ENCODE peak calls at places on chromosomes 2 and 18, in eight cellular contexts. S is neuronal stem cell; Z is GDM1; X is stimulated activated CD4-positive, alpha-beta T cell treated with anti-CD3 and anti-CD28 coated beads, Interleukin-2, amount 100 ng/mL, for 24 hours; E is activated T-helper 1 cell treated with anti-CD3 and anti-CD28 coated beads, Interleukin-12 subunit alpha, Interleukin-12 subunit beta, Interleukin-2, Interleukin-4 antibody, amounts not matched to agents 30 ng/mL and 10 ng/mL and 1 ng/mL, durations not matched to agents 14 hours and 24 hours and 36 hours; K is activated CD4-positive, alpha-beta T cell treated with anti-CD3 and anti-CD28 coated beads for 24 hours; H is omental fat pad; L is mesothelial cell of epicardium. O is an unnamed sample.
A peak's percentile ranks its signal among the peaks of the same experiment; 100 is the strongest.

GRCh38 chr2:171893824-171894611 is at the start of gene SLC25A12:
- DNase-seq in E (peak; percentile 71), L (peak; percentile 68), X (peak; percentile 76), H (peak; percentile 41), Z (peak; percentile 81), K (peak; percentile 50), S (peak; percentile 74), O (peak; percentile 62)

GRCh38 chr18:48676756-48677368 is 138.0 kb downstream of the CTIF start:
- DNase-seq in Z (peak; percentile 45), S (peak; percentile 62), E (peak; percentile 42), H (peak; percentile 72), K (peak; percentile 50), L (peak; percentile 67), X (peak; percentile 74), O (peak; percentile 61)

GRCh38 chr2:234334146-234334545 is 162.7 kb downstream of the ARL4C start:
- DNase-seq in H (no peak), L (no peak), X (no peak), S (no peak), E (no peak), K (no peak), Z (no peak), O (no peak)

GRCh38 chr2:160868891-160869290 is 291.3 kb upstream of the TANK start:
- DNase-seq in K (no peak), Z (no peak), S (no peak), L (no peak), E (no peak), X (no peak), H (no peak), O (no peak)

GRCh38 chr2:2127474-2127873 is 203.6 kb downstream of the MYT1L start:
- DNase-seq in X (no peak), S (no peak), K (no peak), Z (no peak), L (no peak), E (no peak), H (no peak), O (no peak)

GRCh38 chr2:167787562-167787961 is 459.8 kb downstream of the STK39 start:
- DNase-seq in Z (no peak), K (no peak), E (no peak), S (no peak), X (no peak), L (no peak), H (no peak), O (no peak)

GRCh38 chr2:241796610-241797138 is 12.3 kb upstream of the NEU4 start:
- DNase-seq in H (no peak), X (no peak), E (no peak), L (no peak), S (no peak), Z (no peak), K (no peak), O (no peak)

GRCh38 chr2:25376750-25377621 is 35.3 kb upstream of the DNMT3A start:
- DNase-seq in L (peak; percentile 79), S (peak; percentile 79), Z (peak; percentile 90), K (peak; percentile 87), H (peak; percentile 63), E (peak; percentile 92), X (peak; percentile 92), O (peak; percentile 59)

GRCh38 chr2:112216158-112216557 is 38.7 kb downstream of the ZC3H8 start:
- DNase-seq in K (no peak), X (no peak), S (no peak), L (no peak), H (no peak), E (no peak), Z (no peak), O (no peak)

GRCh38 chr2:172358784-172359556 is 68.4 kb upstream of the ITGA6 start:
- DNase-seq in X (no peak), Z (no peak), H (no peak), S (no peak), L (no peak), E (no peak), K (no peak), O (no peak)

GRCh38 chr2:36659872-36660312 is 36.6 kb upstream of the VIT start:
- DNase-seq in K (no peak), E (no peak), S (no peak), L (no peak), X (no peak), Z (no peak), H (no peak), O (no peak)

GRCh38 chr18:47908523-47909039 is 21.9 kb downstream of the SMAD2 start:
- DNase-seq in L (no peak), H (no peak), K (no peak), S (no peak), E (no peak), X (no peak), Z (no peak), O (no peak)

GRCh38 chr18:55781481-55781957 is 193.5 kb upstream of the TCF4 start:
- DNase-seq in S (peak; percentile 53), X (no peak), H (no peak), K (no peak), Z (no peak), L (no peak), E (no peak), O (peak; percentile 41)

GRCh38 chr2:176709541-176709951 is 440.3 kb downstream of the MTX2 start:
- DNase-seq in L (no peak), H (no peak), Z (no peak), S (no peak), X (no peak), K (no peak), E (no peak), O (no peak)

GRCh38 chr2:120436885-120437603 is 91.1 kb downstream of the INHBB start:
- DNase-seq in X (no peak), E (no peak), S (no peak), K (no peak), L (no peak), H (no peak), Z (no peak), O (no peak)

GRCh38 chr18:74116628-74117554 is 30.7 kb downstream of the FBXO15 start:
- DNase-seq in K (no peak), E (no peak), H (no peak), Z (no peak), L (no peak), S (no peak), X (no peak), O (peak; percentile 42)

GRCh38 chr2:86563650-86564061 is 413 bp upstream of the CHMP3 start:
- DNase-seq in E (no peak), Z (no peak), L (no peak), X (no peak), H (no peak), K (no peak), S (no peak), O (no peak)

GRCh38 chr18:79329786-79330185 is 65.9 kb upstream of the NFATC1 start:
- DNase-seq in Z (no peak), L (no peak), S (no peak), E (no peak), H (no peak), K (no peak), X (no peak), O (no peak)

GRCh38 chr18:48340502-48340901 is 68.7 kb downstream of the ZBTB7C start:
- DNase-seq in X (no peak), H (no peak), L (no peak), K (no peak), S (no peak), E (no peak), Z (no peak), O (no peak)

GRCh38 chr2:209321076-209321475 is 102.8 kb upstream of the MAP2 start:
- DNase-seq in E (no peak), K (no peak), Z (no peak), L (no peak), X (no peak), S (no peak), H (no peak), O (no peak)

GRCh38 chr2:205130111-205130829 is 552.0 kb upstream of the NRP2 start:
- DNase-seq in H (no peak), Z (no peak), L (no peak), X (no peak), E (no peak), S (no peak), K (no peak), O (no peak)

GRCh38 chr2:63842149-63843061 is 709 bp downstream of the UGP2 start:
- DNase-seq in E (no peak), L (no peak), Z (no peak), K (no peak), H (no peak), X (no peak), S (no peak), O (peak; percentile 26)

GRCh38 chr2:174004900-174005605 is 39.9 kb upstream of the SP3 start:
- DNase-seq in Z (no peak), L (no peak), X (no peak), H (no peak), E (no peak), S (no peak), K (no peak), O (no peak)

GRCh38 chr2:23940976-23941605 is 828 bp downstream of the UBXN2A start:
- DNase-seq in E (no peak), Z (no peak), L (no peak), S (no peak), H (no peak), K (no peak), X (no peak), O (no peak)

GRCh38 chr2:96501471-96501874 is 3.7 kb downstream of the NEURL3 start:
- DNase-seq in S (no peak), Z (peak; percentile 39), X (no peak), E (peak; percentile 47), H (no peak), L (no peak), K (no peak), O (no peak)

GRCh38 chr2:71792926-71793761 is 339.8 kb downstream of the DYSF start:
- DNase-seq in S (no peak), K (no peak), H (no peak), E (no peak), X (no peak), Z (no peak), L (no peak), O (no peak)

GRCh38 chr18:770583-770961 is 41.5 kb downstream of the YES1 start:
- DNase-seq in E (no peak), K (no peak), Z (no peak), L (no peak), S (no peak), H (no peak), X (no peak), O (no peak)

GRCh38 chr18:2985628-2986027 is 27.3 kb downstream of the LPIN2 start:
- DNase-seq in E (no peak), X (no peak), S (no peak), K (no peak), Z (no peak), H (no peak), L (no peak), O (no peak)